ENCODE peak calls at places on chromosomes 2 and 18, in four cellular contexts. N is GM13976, X is EL, J is posterior cingulate gyrus. R is an unnamed sample.

GRCh38 chr18:47283476-47283875 is 32.0 kb upstream of the SKOR2 start:
- DNase-seq in J (no peak), X (peak; percentile 42), N (no peak), R (no peak)

GRCh38 chr2:36329746-36330145 is 25.8 kb upstream of the CRIM1 start:
- DNase-seq in X (peak; percentile 86), N (no peak), J (no peak), R (no peak)

GRCh38 chr2:101752708-101753107 is 55.2 kb downstream of the MAP4K4 start:
- DNase-seq in J (peak; percentile 47), X (no peak), N (no peak), R (no peak)

GRCh38 chr18:50447102-50447501 is 72.3 kb downstream of the SKA1 start:
- DNase-seq in X (no peak), N (no peak), J (no peak), R (no peak)

GRCh38 chr2:55093381-55093780 is 43.1 kb upstream of the RTN4 start:
- DNase-seq in X (peak; percentile 87), N (no peak), J (no peak), R (no peak)

GRCh38 chr2:28981620-28982371 is 698 bp downstream of the TOGARAM2 start:
- DNase-seq in N (peak; percentile 17), X (no peak), J (no peak), R (no peak)

GRCh38 chr2:42835577-42836371 is 43.4 kb upstream of the HAAO start:
- DNase-seq in X (peak; percentile 98), N (no peak), J (no peak), R (peak; percentile 29)

GRCh38 chr2:240836781-240837467 is 16.9 kb upstream of the KIF1A start:
- DNase-seq in X (peak; percentile 35), N (no peak), J (peak; percentile 68), R (no peak)

GRCh38 chr2:104429978-104430740 is 423.8 kb upstream of the POU3F3 start:
- DNase-seq in J (peak; percentile 60), X (no peak), N (no peak), R (no peak)

GRCh38 chr2:128477026-128477820 is 158.6 kb upstream of the HS6ST1 start:
- DNase-seq in J (no peak), X (no peak), N (no peak), R (peak; percentile 41)

GRCh38 chr2:220279372-220279771 is 651.9 kb downstream of the SLC4A3 start:
- DNase-seq in X (peak; percentile 95), N (no peak), J (no peak), R (no peak)

GRCh38 chr2:211944572-211944971 is 594.0 kb downstream of the ERBB4 start:
- DNase-seq in N (peak; percentile 1), X (no peak), J (no peak), R (no peak)

GRCh38 chr18:55402731-55403405 is 185.1 kb downstream of the TCF4 start:
- DNase-seq in X (peak; percentile 30), N (no peak), J (no peak), R (no peak)

GRCh38 chr2:174597347-174598047 is at the start of gene WIPF1:
- DNase-seq in N (peak; percentile 46), X (peak; percentile 76), J (no peak), R (no peak)

GRCh38 chr2:158395166-158395565 is 61.4 kb downstream of the CCDC148 start:
- DNase-seq in X (peak; percentile 59), J (no peak), N (no peak), R (no peak)

GRCh38 chr2:56132138-56132537 is 51.7 kb upstream of the CCDC85A start:
- DNase-seq in X (peak; percentile 56), J (no peak), N (peak; percentile 43), R (no peak)

GRCh38 chr2:196431957-196432356 is 207.6 kb upstream of the CCDC150 start:
- DNase-seq in X (peak; percentile 19), N (no peak), J (no peak), R (no peak)

GRCh38 chr18:23225518-23225917 is 90.2 kb downstream of the CABLES1 start:
- DNase-seq in J (no peak), X (peak; percentile 91), N (no peak), R (no peak)

GRCh38 chr2:121999273-121999672 is 243.8 kb downstream of the TSN start:
- DNase-seq in X (peak; percentile 40), J (no peak), N (no peak), R (no peak)

GRCh38 chr2:37776487-37776886 is 105.0 kb upstream of the CDC42EP3 start:
- DNase-seq in N (no peak), J (no peak), X (peak; percentile 98), R (no peak)

GRCh38 chr2:129274038-129274415 is 705.4 kb upstream of the RAB6C start:
- DNase-seq in J (no peak), N (no peak), X (no peak), R (no peak)

GRCh38 chr2:237956402-237956736 is 10.4 kb upstream of the UBE2F start:
- DNase-seq in N (no peak), J (no peak), X (no peak), R (no peak)

GRCh38 chr2:200525066-200525465 is 941 bp upstream of the SGO2 start:
- DNase-seq in N (no peak), X (no peak), J (no peak), R (no peak)

GRCh38 chr2:43458002-43458628 is 137.7 kb downstream of the THADA start:
- DNase-seq in N (no peak), J (no peak), X (peak; percentile 85), R (no peak)

GRCh38 chr2:11688222-11689069 is 18.5 kb upstream of the NTSR2 start:
- DNase-seq in N (peak; percentile 85), J (peak; percentile 57), X (peak; percentile 62), R (peak; percentile 87)

GRCh38 chr18:21191596-21192307 is 50.3 kb upstream of the GREB1L start:
- DNase-seq in N (no peak), J (peak; percentile 64), X (peak; percentile 63), R (no peak)

GRCh38 chr2:36296798-36297197 is 58.8 kb upstream of the CRIM1 start:
- DNase-seq in N (no peak), X (no peak), J (no peak), R (no peak)

GRCh38 chr2:113212245-113213060 is 38.7 kb downstream of the PSD4 start:
- DNase-seq in X (no peak), N (no peak), J (no peak), R (no peak)

GRCh38 chr2:221420245-221420644 is 151.9 kb downstream of the EPHA4 start:
- DNase-seq in X (no peak), N (no peak), J (no peak), R (no peak)